ENCODE peak calls at places on chromosomes 3 and 15, in nine cellular contexts. S is esophagus squamous epithelium, L is A549, M is osteoblast, F is HAP-1, G is PC-3, Y is A673, X is H9, R is upper lobe of right lung. J is an unnamed sample. For H3K9me3, the result is how much of the 10 kb centered on the place peaks cover.

GRCh38 chr15:36458406-36458805 is 121.0 kb upstream of the CDIN1 start:
- DNase-seq in R (no peak), L (no peak), S (no peak), F (no peak), G (no peak), M (no peak), X (no peak), Y (no peak), J (no peak)

GRCh38 chr3:66115858-66116654 is 77.3 kb upstream of the MAGI1 start:
- DNase-seq in S (no peak), L (peak), M (peak), F (no peak), Y (no peak), X (peak), G (peak), R (no peak), J (peak)

GRCh38 chr15:90035095-90035834 is 34.1 kb downstream of the ZNF710 start:
- DNase-seq in R (peak), Y (no peak), L (peak), S (no peak), M (peak), G (peak), X (no peak), F (no peak), J (no peak)

GRCh38 chr3:195238626-195239118 is 32.3 kb downstream of the XXYLT1 start:
- DNase-seq in M (no peak), L (no peak), Y (no peak), X (peak), R (peak), G (no peak), S (no peak), F (no peak), J (peak)

GRCh38 chr3:15977089-15977488 is 179.3 kb upstream of the ANKRD28 start:
- DNase-seq in F (no peak), G (no peak), L (no peak), Y (no peak), R (no peak), X (no peak), S (no peak), M (peak), J (no peak)

GRCh38 chr3:121418182-121418581 is 127.6 kb downstream of the POLQ start:
- DNase-seq in Y (no peak), M (no peak), R (no peak), L (no peak), X (no peak), G (no peak), F (no peak), S (no peak), J (no peak)

GRCh38 chr3:197136744-197137143 is 107.1 kb upstream of the MELTF start:
- DNase-seq in Y (no peak), X (no peak), M (no peak), L (no peak), F (no peak), S (no peak), R (no peak), G (no peak), J (no peak)

GRCh38 chr3:72214065-72215048 is 429.4 kb upstream of the PROK2 start:
- DNase-seq in G (no peak), R (no peak), L (no peak), X (no peak), Y (no peak), S (no peak), M (no peak), F (no peak), J (no peak)

GRCh38 chr3:125051715-125052581 is 3.8 kb downstream of the HEG1 start:
- DNase-seq in Y (peak), G (peak), L (no peak), X (peak), F (peak), R (no peak), M (peak), S (no peak), J (peak)

GRCh38 chr3:115960799-115961198 is 337.5 kb downstream of the GAP43 start:
- DNase-seq in Y (peak), S (no peak), X (no peak), G (no peak), R (no peak), L (no peak), F (no peak), M (peak), J (no peak)

GRCh38 chr15:72133211-72133610 is 15.0 kb downstream of the SENP8 start:
- DNase-seq in M (peak), S (no peak), X (no peak), G (no peak), Y (no peak), F (no peak), L (no peak), R (no peak), J (no peak)

GRCh38 chr3:43207628-43208085 is 78.7 kb upstream of the SNRK start:
- DNase-seq in F (no peak), M (no peak), G (no peak), Y (no peak), R (no peak), S (no peak), X (no peak), L (no peak), J (no peak)

GRCh38 chr3:195140816-195141793 is 129.9 kb downstream of the XXYLT1 start:
- DNase-seq in F (no peak), X (no peak), L (no peak), G (no peak), Y (no peak), R (no peak), M (peak), S (no peak), J (no peak)

GRCh38 chr3:187062526-187063177 is 76.6 kb downstream of the RPL39L start:
- DNase-seq in S (no peak), L (peak), G (peak), F (no peak), M (no peak), R (no peak), Y (no peak), X (no peak), J (no peak)

GRCh38 chr3:30349507-30349906 is 256.9 kb upstream of the TGFBR2 start:
- DNase-seq in R (no peak), X (no peak), S (no peak), L (no peak), M (no peak), F (no peak), Y (no peak), G (no peak), J (no peak)

GRCh38 chr3:108914774-108915641 is 38.7 kb downstream of the GUCA1C start:
- DNase-seq in X (peak), R (no peak), S (no peak), G (peak), L (peak), Y (peak), F (peak), M (peak), J (no peak)

GRCh38 chr15:28456476-28457395 is 76.0 kb downstream of the GOLGA8G start:
- DNase-seq in X (peak), G (peak), S (no peak), M (peak), F (no peak), L (no peak), R (peak), Y (no peak), J (no peak)

GRCh38 chr3:57939776-57940175 is 68.4 kb upstream of the FLNB start:
- DNase-seq in S (no peak), R (no peak), F (no peak), X (no peak), M (no peak), G (no peak), L (no peak), Y (no peak), J (no peak)

GRCh38 chr15:59941612-59942011 is 62.5 kb upstream of the FOXB1 start:
- DNase-seq in G (peak), L (no peak), R (no peak), M (no peak), F (no peak), X (no peak), Y (peak), S (no peak), J (no peak)

GRCh38 chr15:51750942-51751686 is at the start of gene TMOD2:
- DNase-seq in R (peak), Y (peak), G (peak), L (peak), M (peak), X (peak), S (no peak), F (no peak), J (no peak)

GRCh38 chr3:141940204-141940776 is 63.8 kb downstream of the ATP1B3 start:
- DNase-seq in Y (peak), S (no peak), M (peak), X (peak), F (no peak), G (peak), R (no peak), L (peak), J (no peak)

GRCh38 chr15:59825926-59826325 is 136.8 kb upstream of the BNIP2 start:
- DNase-seq in Y (no peak), X (no peak), M (no peak), R (no peak), S (no peak), L (no peak), F (no peak), G (peak), J (no peak)

GRCh38 chr3:125054436-125055164 is 1.2 kb downstream of the HEG1 start:
- DNase-seq in M (peak), R (no peak), F (peak), G (peak), S (no peak), L (peak), X (no peak), Y (peak), J (no peak)

GRCh38 chr3:49173116-49173791 is 1.9 kb downstream of the KLHDC8B start:
- DNase-seq in R (no peak), X (peak), Y (peak), L (no peak), G (no peak), M (peak), S (no peak), F (no peak), J (no peak)

GRCh38 chr3:106745344-106746168 is 631.7 kb upstream of the CCDC54 start:
- DNase-seq in G (no peak), F (no peak), X (no peak), S (no peak), Y (peak), R (no peak), L (no peak), M (no peak), J (no peak)

GRCh38 chr15:98778263-98778959 is 130.1 kb downstream of the IGF1R start:
- DNase-seq in L (no peak), M (peak), X (no peak), G (no peak), S (no peak), F (no peak), Y (no peak), R (no peak), J (no peak)

GRCh38 chr3:143634427-143634826 is 213.8 kb downstream of the SLC9A9 start:
- DNase-seq in R (no peak), S (no peak), G (no peak), X (no peak), L (no peak), F (no peak), Y (no peak), M (no peak), J (no peak)
- H3K9me3 ChIP-seq in R (under half), S (under half), G (under half), X (under half), L (under half), F (under half), Y (under half), M (under half), J (under half)

GRCh38 chr15:20341901-20342605 is 199.5 kb downstream of the GOLGA6L6 start:
- DNase-seq in L (peak), F (no peak), Y (no peak), G (peak), X (peak), S (no peak), R (peak), M (peak), J (no peak)
- H3K9me3 ChIP-seq in L (half or more), F (half or more), Y (half or more), G (half or more), X (half or more), S (half or more), R (under half), M (under half), J (under half)

DNA sequence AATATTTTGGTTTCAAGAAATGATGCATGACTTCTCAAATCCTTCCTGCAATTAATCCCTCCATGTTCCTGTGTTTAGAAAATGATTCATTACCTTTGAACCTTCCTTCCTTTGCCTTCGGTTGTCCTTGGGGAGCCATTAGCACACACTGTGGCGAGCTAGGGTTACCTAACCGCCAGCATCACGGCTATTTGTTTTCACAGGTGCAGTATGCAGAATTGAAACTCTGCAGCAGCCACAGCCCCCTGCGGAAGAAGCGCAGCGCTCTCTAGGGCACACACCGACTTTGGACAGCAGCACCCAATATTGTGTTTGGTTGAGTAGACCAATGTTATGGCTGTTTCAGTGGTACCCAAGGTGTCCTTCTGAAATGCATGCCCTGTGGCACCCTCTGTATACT is 247.4 kb downstream of the MCTP2 start:
- DNase-seq in S (no peak), X (no peak), G (no peak), F (no peak), R (no peak), M (no peak), Y (no peak), L (no peak), J (no peak)
- H3K9me3 ChIP-seq in S (under half), X (under half), G (under half), F (under half), R (under half), M (under half), Y (under half), L (under half), J (under half)

GRCh38 chr3:40201770-40202169 is 107.7 kb upstream of the EIF1B start:
- DNase-seq in F (no peak), M (no peak), X (no peak), S (no peak), R (no peak), L (no peak), Y (no peak), G (no peak), J (no peak)

GRCh38 chr3:40196966-40197365 is 112.5 kb upstream of the EIF1B start:
- DNase-seq in L (no peak), Y (no peak), X (no peak), S (no peak), F (no peak), M (no peak), G (no peak), R (no peak), J (no peak)

GRCh38 chr3:40206522-40206921 is 103.0 kb upstream of the EIF1B start:
- DNase-seq in Y (no peak), G (no peak), M (no peak), X (no peak), R (no peak), F (no peak), L (no peak), S (no peak), J (no peak)

DNA sequence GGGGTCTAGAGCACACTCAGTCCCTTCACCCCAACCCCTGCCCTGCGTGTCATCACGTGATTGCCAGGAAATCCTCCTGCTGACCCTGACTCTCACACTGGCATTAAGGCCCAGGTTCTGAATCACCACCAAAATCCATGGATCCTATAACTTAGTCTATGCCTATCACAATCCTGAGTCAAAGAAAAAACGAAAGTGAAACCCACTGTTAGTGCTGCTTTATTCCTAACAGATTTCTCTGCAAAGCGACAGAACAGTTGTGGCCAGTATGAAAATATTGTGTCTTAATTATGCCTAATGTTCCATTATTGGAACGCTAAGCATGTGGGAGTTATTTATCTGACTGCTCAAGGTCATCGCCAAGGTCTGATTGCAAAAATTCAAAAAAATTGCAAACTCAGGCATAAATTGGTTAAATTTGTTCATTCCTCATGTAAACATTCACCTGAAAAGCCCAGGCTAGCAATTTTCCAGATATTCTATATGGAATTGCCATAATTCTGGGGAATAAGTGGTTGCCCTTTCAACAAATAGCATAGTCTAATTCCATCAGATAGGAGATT is 108.7 kb upstream of the EIF1B start:
- DNase-seq in F (no peak), X (no peak), R (no peak), Y (no peak), G (no peak), S (no peak), L (no peak), M (no peak), J (no peak)
- H3K9me3 ChIP-seq in F (under half), X (under half), R (under half), Y (under half), G (under half), S (under half), L (under half), M (under half), J (under half)

GRCh38 chr3:34957707-34958106 is 681.6 kb upstream of the ARPP21 start:
- DNase-seq in G (no peak), F (no peak), Y (no peak), S (no peak), L (no peak), M (no peak), R (no peak), X (no peak), J (no peak)
- H3K9me3 ChIP-seq in G (under half), F (under half), Y (under half), S (under half), L (under half), M (under half), R (under half), X (under half), J (under half)

DNA sequence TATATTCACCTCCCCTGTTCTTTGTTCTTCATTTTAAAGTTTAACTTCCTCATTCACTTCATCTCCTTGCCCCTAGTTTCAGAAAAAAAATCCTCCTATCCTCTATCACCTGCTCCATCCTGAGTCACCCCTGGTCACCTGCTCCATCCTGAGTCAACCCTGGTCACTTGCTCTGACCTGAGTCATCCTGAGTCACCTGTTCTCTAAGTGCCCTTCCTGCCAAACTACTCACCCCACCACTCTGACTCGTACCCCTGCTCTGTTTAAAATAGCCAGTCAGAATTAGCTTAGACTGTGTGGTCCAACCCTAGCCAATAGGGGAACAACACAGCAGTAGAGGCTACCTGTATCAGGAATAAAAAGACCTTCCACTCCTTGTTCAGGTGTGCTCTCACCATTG is 716.9 kb downstream of the ZBBX start:
- DNase-seq in Y (no peak), G (peak), M (no peak), S (no peak), F (no peak), X (no peak), R (no peak), L (no peak), J (no peak)
- H3K9me3 ChIP-seq in Y (under half), G (under half), M (under half), S (under half), F (under half), X (under half), R (under half), L (under half), J (under half)

GRCh38 chr15:26598704-26599103 is 174.2 kb downstream of the GABRB3 start:
- DNase-seq in M (no peak), G (no peak), S (no peak), Y (no peak), L (no peak), X (no peak), F (no peak), R (no peak), J (no peak)
- H3K9me3 ChIP-seq in M (under half), G (under half), S (under half), Y (half or more), L (under half), X (under half), F (under half), R (under half), J (under half)

J was measured in thoracic aorta.